ENCODE peak calls at places on chromosomes 11 and 22, in four cellular contexts. One of them, this sample, is unnamed.

GRCh38 chr11:69437001-69437875 is 44.2 kb upstream of the LINC01488 start:
- DNase-seq in right lobe of liver: peak; percentile 65
- DNase-seq in chondrocyte: peak; percentile 96
- DNase-seq in GM23248: no peak
- DNase-seq in this sample: no peak

GRCh38 chr11:1344056-1344635 is 34.7 kb upstream of the TOLLIP start:
- DNase-seq in right lobe of liver: peak; percentile 39
- DNase-seq in chondrocyte: no peak
- DNase-seq in GM23248: no peak
- DNase-seq in this sample: no peak

GRCh38 chr22:41647771-41648170 is 26.7 kb downstream of the XRCC6 start:
- DNase-seq in right lobe of liver: no peak
- DNase-seq in chondrocyte: no peak
- DNase-seq in GM23248: no peak
- DNase-seq in this sample: no peak

GRCh38 chr11:7592706-7593105 is 78.9 kb downstream of the PPFIBP2 start:
- DNase-seq in right lobe of liver: peak; percentile 85
- DNase-seq in chondrocyte: no peak
- DNase-seq in GM23248: peak; percentile 88
- DNase-seq in this sample: peak; percentile 59

GRCh38 chr11:68999093-68999747 is 13.8 kb downstream of the MRGPRF start:
- DNase-seq in right lobe of liver: no peak
- DNase-seq in chondrocyte: no peak
- DNase-seq in GM23248: no peak
- DNase-seq in this sample: no peak

GRCh38 chr11:64745219-64745522 is 1.2 kb upstream of the RASGRP2 start:
- DNase-seq in right lobe of liver: peak; percentile 79
- DNase-seq in chondrocyte: no peak
- DNase-seq in GM23248: no peak
- DNase-seq in this sample: no peak

GRCh38 chr11:6438979-6439571 is 1.7 kb downstream of the HPX start:
- DNase-seq in right lobe of liver: no peak
- DNase-seq in chondrocyte: no peak
- DNase-seq in GM23248: peak; percentile 76
- DNase-seq in this sample: peak; percentile 37

GRCh38 chr11:123770712-123771111 is 16.4 kb upstream of the OR6X1 start:
- DNase-seq in right lobe of liver: no peak
- DNase-seq in chondrocyte: no peak
- DNase-seq in GM23248: no peak
- DNase-seq in this sample: no peak

GRCh38 chr11:14894657-14895598 is 2.9 kb upstream of the CYP2R1 start:
- DNase-seq in right lobe of liver: peak; percentile 60
- DNase-seq in chondrocyte: no peak
- DNase-seq in GM23248: peak; percentile 48
- DNase-seq in this sample: peak; percentile 20

GRCh38 chr11:71206186-71206585 is 46.2 kb downstream of the SHANK2 start:
- DNase-seq in right lobe of liver: peak; percentile 55
- DNase-seq in chondrocyte: peak; percentile 9
- DNase-seq in GM23248: peak; percentile 29
- DNase-seq in this sample: no peak

GRCh38 chr11:117554601-117555333 is 227.1 kb downstream of the CEP164 start:
- DNase-seq in right lobe of liver: no peak
- DNase-seq in chondrocyte: no peak
- DNase-seq in GM23248: no peak
- DNase-seq in this sample: no peak

GRCh38 chr11:111344032-111344431 is 35.0 kb downstream of the POU2AF1 start:
- DNase-seq in right lobe of liver: no peak
- DNase-seq in chondrocyte: no peak
- DNase-seq in GM23248: peak; percentile 85
- DNase-seq in this sample: no peak

GRCh38 chr11:7936615-7937014 is 4.9 kb downstream of the OR10A3 start:
- DNase-seq in right lobe of liver: no peak
- DNase-seq in chondrocyte: no peak
- DNase-seq in GM23248: no peak
- DNase-seq in this sample: no peak

GRCh38 chr22:46159777-46160176 is 9.5 kb downstream of the PPARA start:
- DNase-seq in right lobe of liver: no peak
- DNase-seq in chondrocyte: no peak
- DNase-seq in GM23248: no peak
- DNase-seq in this sample: no peak

GRCh38 chr11:57390535-57390934 is at the start of gene PRG2:
- DNase-seq in right lobe of liver: no peak
- DNase-seq in chondrocyte: no peak
- DNase-seq in GM23248: no peak
- DNase-seq in this sample: no peak

GRCh38 chr11:1923201-1923956 is 3.9 kb downstream of the TNNT3 start:
- DNase-seq in right lobe of liver: no peak
- DNase-seq in chondrocyte: peak; percentile 47
- DNase-seq in GM23248: no peak
- DNase-seq in this sample: no peak

GRCh38 chr11:85798361-85798760 is 12.6 kb downstream of the SYTL2 start:
- DNase-seq in right lobe of liver: no peak
- DNase-seq in chondrocyte: no peak
- DNase-seq in GM23248: no peak
- DNase-seq in this sample: no peak

GRCh38 chr11:46414466-46414796 is 22.9 kb upstream of the CHRM4 start:
- DNase-seq in right lobe of liver: no peak
- DNase-seq in chondrocyte: no peak
- DNase-seq in GM23248: no peak
- DNase-seq in this sample: no peak

GRCh38 chr11:46345131-46345597 is 2.1 kb upstream of the DGKZ start:
- DNase-seq in right lobe of liver: peak; percentile 70
- DNase-seq in chondrocyte: no peak
- DNase-seq in GM23248: no peak
- DNase-seq in this sample: no peak

GRCh38 chr11:74683279-74683871 is 47.9 kb downstream of the CHRDL2 start:
- DNase-seq in right lobe of liver: no peak
- DNase-seq in chondrocyte: peak; percentile 54
- DNase-seq in GM23248: peak; percentile 70
- DNase-seq in this sample: no peak

GRCh38 chr11:123532131-123532530 is 102.1 kb downstream of the GRAMD1B start:
- DNase-seq in right lobe of liver: no peak
- DNase-seq in chondrocyte: no peak
- DNase-seq in GM23248: no peak
- DNase-seq in this sample: no peak

GRCh38 chr11:117930668-117931330 is 1.6 kb upstream of the TMPRSS13 start:
- DNase-seq in right lobe of liver: no peak
- DNase-seq in chondrocyte: peak; percentile 47
- DNase-seq in GM23248: no peak
- DNase-seq in this sample: no peak

GRCh38 chr22:37822079-37822833 is 926 bp upstream of the GALR3 start:
- DNase-seq in right lobe of liver: no peak
- DNase-seq in chondrocyte: no peak
- DNase-seq in GM23248: peak; percentile 8
- DNase-seq in this sample: no peak

GRCh38 chr11:44702897-44703296 is 23.9 kb upstream of the TSPAN18 start:
- DNase-seq in right lobe of liver: no peak
- DNase-seq in chondrocyte: no peak
- DNase-seq in GM23248: no peak
- DNase-seq in this sample: no peak

GRCh38 chr11:57349491-57350274 is 11.5 kb downstream of the P2RX3 start:
- DNase-seq in right lobe of liver: peak; percentile 74
- DNase-seq in chondrocyte: no peak
- DNase-seq in GM23248: peak; percentile 55
- DNase-seq in this sample: no peak

GRCh38 chr11:90373971-90374370 is 151.1 kb upstream of the CHORDC1 start:
- DNase-seq in right lobe of liver: no peak
- DNase-seq in chondrocyte: no peak
- DNase-seq in GM23248: no peak
- DNase-seq in this sample: no peak

GRCh38 chr11:116774661-116775060 is 1.9 kb upstream of the BUD13 start:
- DNase-seq in right lobe of liver: no peak
- DNase-seq in chondrocyte: no peak
- DNase-seq in GM23248: no peak
- DNase-seq in this sample: no peak

GRCh38 chr11:94129505-94130335 is 1.1 kb downstream of the PANX1 start:
- DNase-seq in right lobe of liver: no peak
- DNase-seq in chondrocyte: no peak
- DNase-seq in GM23248: peak; percentile 43
- DNase-seq in this sample: no peak

GRCh38 chr11:90423378-90423777 is 200.5 kb upstream of the CHORDC1 start:
- DNase-seq in right lobe of liver: no peak
- DNase-seq in chondrocyte: no peak
- DNase-seq in GM23248: no peak
- DNase-seq in this sample: no peak

GRCh38 chr22:28899199-28899853 is 16.0 kb downstream of the ZNRF3 start:
- DNase-seq in right lobe of liver: no peak
- DNase-seq in chondrocyte: peak; percentile 38
- DNase-seq in GM23248: no peak
- DNase-seq in this sample: no peak

GRCh38 chr22:28075260-28075981 is 156.4 kb upstream of the PITPNB start:
- DNase-seq in right lobe of liver: no peak
- DNase-seq in chondrocyte: no peak
- DNase-seq in GM23248: peak; percentile 90
- DNase-seq in this sample: peak; percentile 63

GRCh38 chr22:38444783-38445182 is 10.2 kb downstream of the KCNJ4 start:
- DNase-seq in right lobe of liver: no peak
- DNase-seq in chondrocyte: no peak
- DNase-seq in GM23248: no peak
- DNase-seq in this sample: no peak

GRCh38 chr11:63837719-63838118 is 1.2 kb upstream of the MARK2 start:
- DNase-seq in right lobe of liver: no peak
- DNase-seq in chondrocyte: peak; percentile 30
- DNase-seq in GM23248: no peak
- DNase-seq in this sample: no peak

GRCh38 chr11:114774599-114775365 is 96.5 kb downstream of the NXPE2 start:
- DNase-seq in right lobe of liver: no peak
- DNase-seq in chondrocyte: no peak
- DNase-seq in GM23248: peak; percentile 52
- DNase-seq in this sample: no peak

GRCh38 chr11:134664863-134665535 is 253.0 kb upstream of the B3GAT1 start:
- DNase-seq in right lobe of liver: no peak
- DNase-seq in chondrocyte: no peak
- DNase-seq in GM23248: no peak
- DNase-seq in this sample: no peak

This sample was measured in AG09309.